ENCODE peak calls at places on chromosomes 13 and 19, in eight cellular contexts. H is CD4-positive, alpha-beta T cell; R is fibroblast of pulmonary artery; S is stimulated activated CD4-positive, alpha-beta T cell treated with anti-CD3 and anti-CD28 coated beads, Interleukin-4, amount 100 ng/mL, for 48 hours; P is activated T-helper 9 cell treated with anti-CD3 and anti-CD28 coated beads, Interleukin-2, amount 50 U/mL, for 16 hours; F is ovary; M is right lobe of liver; T is tibial nerve. X is an unnamed sample.

GRCh38 chr19:4969772-4970531 is 1.0 kb downstream of the KDM4B start:
- DNase-seq in H (no peak), R (no peak), S (no peak), P (no peak), F (peak), M (no peak), T (no peak), X (no peak)

GRCh38 chr19:52993342-52994178 is 20.2 kb upstream of the ERVV-1 start:
- DNase-seq in H (peak), R (peak), S (peak), P (peak), F (peak), M (peak), T (peak), X (no peak)

GRCh38 chr13:91195789-91196188 is 151.7 kb upstream of the MIR17HG start:
- DNase-seq in H (no peak), R (no peak), S (no peak), P (no peak), F (no peak), M (no peak), T (no peak), X (no peak)

GRCh38 chr19:11059511-11060358 is 29.5 kb upstream of the LDLR start:
- DNase-seq in H (no peak), R (no peak), S (no peak), P (no peak), F (no peak), M (no peak), T (no peak), X (no peak)

GRCh38 chr13:97307882-97308624 is 85.9 kb downstream of the MBNL2 start:
- DNase-seq in H (no peak), R (peak), S (no peak), P (no peak), F (no peak), M (peak), T (no peak), X (no peak)

GRCh38 chr13:46134961-46135522 is 30.2 kb upstream of the CPB2 start:
- DNase-seq in H (no peak), R (no peak), S (no peak), P (no peak), F (no peak), M (no peak), T (no peak), X (no peak)

GRCh38 chr19:4061683-4062575 is 4.8 kb downstream of the ZBTB7A start:
- DNase-seq in H (no peak), R (no peak), S (no peak), P (no peak), F (no peak), M (peak), T (no peak), X (no peak)

GRCh38 chr13:41064493-41064892 is 3.2 kb downstream of the WBP4 start:
- DNase-seq in H (no peak), R (peak), S (no peak), P (no peak), F (no peak), M (no peak), T (no peak), X (no peak)

GRCh38 chr13:66927562-66927961 is 302.6 kb downstream of the PCDH9 start:
- DNase-seq in H (no peak), R (no peak), S (no peak), P (no peak), F (no peak), M (no peak), T (no peak), X (no peak)

GRCh38 chr13:100039740-100040139 is 49.2 kb upstream of the PCCA start:
- DNase-seq in H (no peak), R (no peak), S (no peak), P (no peak), F (no peak), M (no peak), T (no peak), X (no peak)

GRCh38 chr19:29873024-29873800 is 61.4 kb downstream of the CCNE1 start:
- DNase-seq in H (peak), R (peak), S (peak), P (peak), F (peak), M (no peak), T (peak), X (no peak)